ENCODE peak calls at places on chromosomes 12 and 14, in nine cellular contexts. P, B, C, Y, D, Q, Z, V and L are unnamed samples.

GRCh38 chr12:131044136-131044535 is 90.4 kb downstream of the ADGRD1 start:
- DNase-seq in Y (no peak), Z (no peak), D (no peak), C (no peak), B (no peak), P (no peak), V (no peak), Q (no peak), L (no peak)

GRCh38 chr12:109763201-109763841 is 49.7 kb downstream of the FAM222A start:
- DNase-seq in Y (no peak), D (peak; percentile 38), Z (no peak), C (no peak), B (no peak), V (no peak), Q (no peak), P (no peak), L (no peak)

GRCh38 chr12:102883204-102883799 is 33.7 kb downstream of the PAH start:
- DNase-seq in D (peak; percentile 53), Q (peak; percentile 45), P (peak; percentile 24), B (peak; percentile 31), V (peak; percentile 33), C (peak; percentile 49), Z (peak; percentile 58), Y (peak; percentile 23), L (peak; percentile 84)

GRCh38 chr14:68506021-68506644 is 286.7 kb downstream of the ZFP36L1 start:
- DNase-seq in D (no peak), V (peak; percentile 32), Z (no peak), P (no peak), B (no peak), Q (no peak), C (peak; percentile 87), Y (no peak), L (no peak)

GRCh38 chr12:97940629-97941028 is 478.0 kb downstream of the RMST start:
- DNase-seq in P (no peak), B (no peak), Z (no peak), Y (no peak), C (peak; percentile 10), V (no peak), D (no peak), Q (no peak), L (no peak)

GRCh38 chr12:3885179-3886094 is 12.2 kb upstream of the PARP11 start:
- DNase-seq in C (peak; percentile 49), V (peak; percentile 47), B (peak; percentile 65), P (peak; percentile 29), D (peak; percentile 45), Z (no peak), Y (no peak), Q (peak; percentile 70), L (peak; percentile 55)

GRCh38 chr12:64884164-64884542 is 59.7 kb downstream of the TBC1D30 start:
- DNase-seq in C (no peak), D (no peak), P (no peak), B (no peak), Z (no peak), V (no peak), Q (no peak), Y (no peak), L (no peak)

GRCh38 chr12:103908877-103909276 is 21.3 kb upstream of the HSP90B1 start:
- DNase-seq in C (peak; percentile 46), B (no peak), Z (no peak), V (no peak), Q (no peak), Y (no peak), P (no peak), D (no peak), L (no peak)

GRCh38 chr12:72323881-72324280 is 51.7 kb downstream of the TRHDE start:
- DNase-seq in P (no peak), Q (no peak), C (no peak), B (no peak), D (no peak), Z (no peak), Y (no peak), V (no peak), L (no peak)

GRCh38 chr14:95256011-95256775 is 63.5 kb downstream of the CLMN start:
- DNase-seq in V (no peak), C (no peak), Q (peak; percentile 76), B (no peak), P (no peak), Y (no peak), D (no peak), Z (peak; percentile 97), L (peak; percentile 52)